ENCODE peak calls at places on chromosomes 16 and 17, in ten cellular contexts. M, Z, U, R, X, J, O, D, B and N are unnamed samples.
A peak's percentile ranks its signal among the peaks of the same experiment; 100 is the strongest.

GRCh38 chr16:21277927-21278706 is at the start of gene CRYM:
- DNase-seq in Z (peak; percentile 72), O (no peak), B (peak; percentile 57), D (peak; percentile 89), X (peak; percentile 26), M (peak; percentile 40), U (peak; percentile 76), R (no peak), J (no peak), N (peak; percentile 56)

GRCh38 chr16:85460983-85461813 is 151.9 kb upstream of the GSE1 start:
- DNase-seq in Z (no peak), X (peak; percentile 53), J (no peak), B (no peak), U (no peak), O (no peak), R (peak; percentile 45), D (no peak), M (no peak), N (no peak)

GRCh38 chr17:41167561-41167960 is 460 bp downstream of the KRTAP4-3 start:
- DNase-seq in X (no peak), Z (no peak), D (no peak), U (no peak), R (no peak), J (no peak), M (no peak), O (no peak), B (no peak), N (peak; percentile 74)

GRCh38 chr16:85969159-85969558 is 70.2 kb downstream of the IRF8 start:
- DNase-seq in O (no peak), Z (no peak), R (peak; percentile 50), D (no peak), B (no peak), M (peak; percentile 60), U (no peak), X (peak; percentile 32), J (no peak), N (no peak)

GRCh38 chr16:68662035-68662434 is 16.9 kb downstream of the CDH3 start:
- DNase-seq in M (no peak), J (no peak), X (no peak), U (no peak), D (no peak), O (no peak), B (no peak), Z (no peak), R (no peak), N (no peak)

GRCh38 chr16:65904361-65904760 is 462.1 kb upstream of the CDH5 start:
- DNase-seq in M (no peak), J (no peak), B (no peak), O (no peak), D (no peak), Z (no peak), X (no peak), R (no peak), U (no peak), N (no peak)

GRCh38 chr17:83079340-83079747 is at the start of gene METRNL:
- DNase-seq in U (peak; percentile 83), R (peak; percentile 63), M (no peak), B (peak; percentile 73), D (peak; percentile 69), O (no peak), J (peak; percentile 53), X (peak; percentile 62), Z (peak; percentile 74), N (peak; percentile 26)

GRCh38 chr16:50804290-50804907 is 62.5 kb downstream of the CYLD start:
- DNase-seq in D (peak; percentile 4), M (no peak), O (no peak), U (no peak), R (no peak), Z (no peak), B (no peak), J (no peak), X (no peak), N (no peak)

GRCh38 chr16:85984947-85985451 is 86.0 kb downstream of the IRF8 start:
- DNase-seq in J (no peak), R (no peak), O (no peak), M (no peak), B (no peak), U (no peak), X (no peak), D (no peak), Z (no peak), N (no peak)

GRCh38 chr17:43823350-43824084 is 9.4 kb downstream of the MPP3 start:
- DNase-seq in O (no peak), J (no peak), B (no peak), D (no peak), M (no peak), Z (no peak), U (no peak), X (no peak), R (no peak), N (no peak)

GRCh38 chr16:89344846-89345577 is 127.5 kb downstream of the ZNF778 start:
- DNase-seq in D (no peak), J (no peak), M (no peak), B (no peak), X (no peak), U (no peak), Z (no peak), R (no peak), O (no peak), N (no peak)

GRCh38 chr17:47742319-47743181 is 9.5 kb downstream of the TBX21 start:
- DNase-seq in U (peak; percentile 61), Z (peak; percentile 56), B (no peak), D (peak; percentile 83), R (no peak), J (peak; percentile 55), X (no peak), M (no peak), O (no peak), N (no peak)

GRCh38 chr17:41547921-41548843 is 20.1 kb upstream of the KRT19 start:
- DNase-seq in D (no peak), R (peak; percentile 98), J (peak; percentile 14), X (peak; percentile 97), M (peak; percentile 99), Z (peak; percentile 89), B (peak; percentile 56), U (no peak), O (peak; percentile 96), N (peak; percentile 68)

GRCh38 chr16:67150058-67150832 is 553 bp downstream of the B3GNT9 start:
- DNase-seq in B (peak; percentile 36), J (no peak), X (peak; percentile 76), O (no peak), Z (peak; percentile 64), D (peak; percentile 83), U (no peak), M (no peak), R (no peak), N (peak; percentile 5)

GRCh38 chr17:17416007-17416399 is 60.8 kb upstream of the MED9 start:
- DNase-seq in B (no peak), R (peak; percentile 69), D (peak; percentile 89), X (peak; percentile 91), Z (peak; percentile 41), J (no peak), U (peak; percentile 89), O (no peak), M (peak; percentile 75), N (peak; percentile 72)

GRCh38 chr16:9539346-9539745 is 447.9 kb downstream of the HAPSTR1 start:
- DNase-seq in M (no peak), B (no peak), Z (no peak), D (no peak), R (no peak), X (no peak), O (no peak), U (no peak), J (no peak), N (no peak)

GRCh38 chr16:77043076-77043475 is 147.9 kb upstream of the MON1B start:
- DNase-seq in R (no peak), X (peak; percentile 56), M (no peak), B (no peak), J (no peak), Z (no peak), D (peak; percentile 53), O (no peak), U (peak; percentile 69), N (no peak)

GRCh38 chr16:88922114-88922825 is 54.7 kb downstream of the CBFA2T3 start:
- DNase-seq in Z (no peak), D (peak; percentile 57), U (no peak), X (peak; percentile 66), O (no peak), B (peak; percentile 91), R (no peak), J (no peak), M (peak; percentile 65), N (no peak)

GRCh38 chr16:81101702-81102101 is 5.5 kb upstream of the GCSH start:
- DNase-seq in M (no peak), U (no peak), R (no peak), D (no peak), X (no peak), Z (no peak), B (no peak), O (no peak), J (no peak), N (no peak)

GRCh38 chr16:12586701-12587100 is 217.0 kb downstream of the CPPED1 start:
- DNase-seq in J (no peak), M (no peak), Z (no peak), D (no peak), U (no peak), B (no peak), X (no peak), R (no peak), O (no peak), N (no peak)

GRCh38 chr17:28618464-28618863 is 4.5 kb upstream of the RSKR start:
- DNase-seq in M (no peak), Z (no peak), R (no peak), D (no peak), U (no peak), J (no peak), X (no peak), B (no peak), O (no peak), N (no peak)

GRCh38 chr17:47696717-47697642 is 3.0 kb downstream of the TBKBP1 start:
- DNase-seq in B (no peak), Z (no peak), X (no peak), R (no peak), U (no peak), J (no peak), O (no peak), M (no peak), D (no peak), N (no peak)

GRCh38 chr16:49503242-49504022 is 129.8 kb downstream of the C16orf78 start:
- DNase-seq in U (no peak), R (no peak), O (no peak), D (no peak), B (no peak), X (no peak), J (no peak), M (no peak), Z (no peak), N (no peak)

GRCh38 chr17:38910325-38910724 is 15.1 kb upstream of the LASP1NB start:
- DNase-seq in M (no peak), J (no peak), R (no peak), O (no peak), B (peak; percentile 6), X (no peak), D (no peak), U (no peak), Z (no peak), N (no peak)

GRCh38 chr17:6195123-6195522 is 124.9 kb downstream of the WSCD1 start:
- DNase-seq in M (no peak), D (no peak), J (no peak), X (no peak), B (no peak), O (no peak), R (no peak), Z (no peak), U (no peak), N (no peak)

GRCh38 chr17:78448356-78448993 is 70.0 kb downstream of the PGS1 start:
- DNase-seq in B (no peak), Z (peak; percentile 37), X (no peak), U (no peak), O (no peak), M (no peak), R (no peak), J (no peak), D (peak; percentile 15), N (no peak)